ENCODE peak calls at places on chromosomes 16 and 17, in nine cellular contexts. I is substantia nigra; S is pulmonary artery endothelial cell; G is bronchial epithelial cell; F is GM23338; U is stimulated activated naive CD8-positive, alpha-beta T cell treated with anti-CD3 and anti-CD28 coated beads, Interleukin-15, amount 100 ng/mL, for 72 hours; Z is fibroblast of villous mesenchyme; A is D341Med; H is EL. D is an unnamed sample.

GRCh38 chr16:85735946-85736345 is 14.9 kb downstream of the C16orf74 start:
- DNase-seq in G (no peak), H (no peak), S (no peak), U (no peak), Z (no peak), F (no peak), A (no peak), I (no peak), D (no peak)

GRCh38 chr17:57671546-57672204 is 73.4 kb downstream of the CCDC182 start:
- DNase-seq in S (peak; percentile 22), U (peak; percentile 70), F (peak; percentile 95), I (peak; percentile 79), G (no peak), A (peak; percentile 95), Z (peak; percentile 81), H (peak; percentile 81), D (peak; percentile 20)

GRCh38 chr16:9128346-9129342 is 37.2 kb downstream of the HAPSTR1 start:
- DNase-seq in S (no peak), U (no peak), G (no peak), H (no peak), F (no peak), I (no peak), A (no peak), Z (no peak), D (no peak)

GRCh38 chr17:3914319-3914685 is 2.0 kb downstream of the P2RX1 start:
- DNase-seq in A (no peak), H (no peak), S (no peak), Z (no peak), U (no peak), F (no peak), I (no peak), G (no peak), D (no peak)

GRCh38 chr17:67063146-67063545 is 18.8 kb downstream of the CACNG1 start:
- DNase-seq in G (no peak), H (peak; percentile 17), S (no peak), A (no peak), Z (peak; percentile 8), U (no peak), F (no peak), I (no peak), D (no peak)

GRCh38 chr16:68231384-68232136 is 4.4 kb downstream of the ESRP2 start:
- DNase-seq in F (no peak), G (no peak), I (no peak), S (no peak), Z (no peak), U (no peak), H (no peak), A (no peak), D (no peak)

GRCh38 chr17:39769974-39770587 is 32.3 kb downstream of the GRB7 start:
- DNase-seq in S (no peak), I (no peak), H (peak; percentile 56), Z (peak; percentile 65), U (peak; percentile 71), G (peak; percentile 99), A (no peak), F (no peak), D (no peak)

GRCh38 chr17:71237903-71238538 is 882.8 kb upstream of the SOX9 start:
- DNase-seq in Z (peak; percentile 55), A (peak; percentile 26), S (no peak), H (peak; percentile 49), U (no peak), G (peak; percentile 62), I (no peak), F (no peak), D (no peak)

GRCh38 chr17:79104898-79105600 is 30.4 kb downstream of the ENGASE start:
- DNase-seq in A (no peak), U (no peak), I (no peak), S (no peak), G (no peak), Z (no peak), H (no peak), F (no peak), D (no peak)

GRCh38 chr16:88705076-88705684 is 1.0 kb downstream of the RNF166 start:
- DNase-seq in G (no peak), H (no peak), A (no peak), I (peak; percentile 28), F (no peak), S (no peak), Z (peak; percentile 30), U (no peak), D (no peak)

GRCh38 chr16:81279375-81279774 is 35.4 kb upstream of the GAN start:
- DNase-seq in F (no peak), U (no peak), Z (no peak), I (no peak), H (peak; percentile 37), A (no peak), G (peak; percentile 87), S (peak; percentile 65), D (peak; percentile 57)

GRCh38 chr16:46929378-46930332 is 43.8 kb downstream of the DNAJA2 start:
- DNase-seq in H (peak; percentile 62), A (peak; percentile 87), Z (peak; percentile 54), I (peak; percentile 82), U (peak; percentile 58), S (no peak), G (peak; percentile 31), F (peak; percentile 84), D (no peak)

GRCh38 chr16:23060458-23061320 is 88.6 kb downstream of the USP31 start:
- DNase-seq in H (peak; percentile 69), U (peak; percentile 41), I (peak; percentile 62), F (peak; percentile 87), G (peak; percentile 69), S (peak; percentile 41), Z (peak; percentile 78), A (peak; percentile 65), D (peak; percentile 48)

GRCh38 chr16:84379731-84380369 is 11.5 kb downstream of the ATP2C2 start:
- DNase-seq in F (peak; percentile 41), H (no peak), I (no peak), Z (no peak), G (peak; percentile 57), A (peak; percentile 59), U (no peak), S (no peak), D (no peak)

GRCh38 chr16:12896562-12896961 is 4.8 kb upstream of the SHISA9 start:
- DNase-seq in I (no peak), F (peak; percentile 90), G (peak; percentile 10), S (no peak), H (peak; percentile 10), Z (peak; percentile 8), A (peak; percentile 46), U (no peak), D (peak; percentile 7)

GRCh38 chr16:5428932-5429331 is 331.3 kb upstream of the EEF2KMT start:
- DNase-seq in U (no peak), I (no peak), Z (no peak), F (peak; percentile 75), A (no peak), S (no peak), H (no peak), G (no peak), D (no peak)

GRCh38 chr17:74145756-74146155 is 57.7 kb upstream of the RPL38 start:
- DNase-seq in S (no peak), Z (no peak), G (no peak), I (no peak), U (no peak), H (no peak), F (no peak), A (peak; percentile 27), D (no peak)

GRCh38 chr17:74919440-74920305 is 3.4 kb downstream of the USH1G start:
- DNase-seq in A (peak; percentile 82), S (no peak), I (peak; percentile 7), U (no peak), G (no peak), F (peak; percentile 82), H (peak; percentile 22), Z (no peak), D (no peak)

GRCh38 chr17:385195-385835 is 32.7 kb upstream of the RPH3AL start:
- DNase-seq in S (no peak), A (peak; percentile 75), I (no peak), G (no peak), Z (no peak), U (no peak), F (peak; percentile 66), H (peak; percentile 44), D (no peak)

GRCh38 chr16:84940670-84941551 is 70.4 kb downstream of the ZDHHC7 start:
- DNase-seq in A (no peak), U (no peak), S (no peak), F (no peak), G (no peak), H (peak; percentile 46), Z (peak; percentile 84), I (no peak), D (no peak)

GRCh38 chr17:47288531-47289116 is 35.0 kb downstream of the ITGB3 start:
- DNase-seq in F (no peak), A (no peak), G (peak; percentile 18), Z (no peak), H (peak; percentile 48), I (no peak), S (no peak), U (no peak), D (no peak)

GRCh38 chr16:89701425-89702406 is at the start of gene SPATA2L:
- DNase-seq in A (peak; percentile 95), F (peak; percentile 98), Z (peak; percentile 77), G (peak; percentile 85), I (peak; percentile 50), U (peak; percentile 99), H (peak; percentile 90), S (no peak), D (no peak)

GRCh38 chr17:60676758-60677307 is 818 bp upstream of the BCAS3 start:
- DNase-seq in F (peak; percentile 10), H (no peak), I (no peak), U (no peak), S (no peak), A (no peak), Z (no peak), G (no peak), D (no peak)

GRCh38 chr16:57477531-57478202 is 8.6 kb downstream of the DOK4 start:
- DNase-seq in U (no peak), G (no peak), H (no peak), A (no peak), F (peak; percentile 56), S (no peak), Z (no peak), I (no peak), D (no peak)